ENCODE peak calls at places on chromosomes 3 and 15, in eight cellular contexts. N is MM.1S, X is HCT116, J is SK-N-SH, B is PC-3, M is OCI-LY7, Z is hepatocyte, K is neural progenitor cell. T is an unnamed sample. For H3K9me3, the result is how much of the 10 kb centered on the place peaks cover.

GRCh38 chr3:129676985-129677384 is 70.5 kb upstream of the PLXND1 start:
- DNase-seq in X (no peak), M (no peak), J (no peak), B (no peak), N (no peak), Z (no peak), K (no peak), T (no peak)

GRCh38 chr3:122857019-122857418 is 62.1 kb downstream of the SLC49A4 start:
- DNase-seq in X (no peak), Z (no peak), B (no peak), M (no peak), J (no peak), K (no peak), N (peak), T (peak)

GRCh38 chr3:42451116-42451515 is 40.7 kb upstream of the LYZL4 start:
- DNase-seq in M (no peak), K (no peak), J (no peak), Z (no peak), X (no peak), B (no peak), N (no peak), T (no peak)

GRCh38 chr3:77055841-77056341 is 16.0 kb downstream of the ROBO2 start:
- DNase-seq in Z (peak), K (peak), B (no peak), M (no peak), N (no peak), J (no peak), X (no peak), T (no peak)

GRCh38 chr3:128369106-128369708 is 97.5 kb downstream of the DNAJB8 start:
- DNase-seq in Z (no peak), M (no peak), X (no peak), N (no peak), K (no peak), J (no peak), B (no peak), T (no peak)

GRCh38 chr3:149581248-149581647 is 76.6 kb downstream of the WWTR1 start:
- DNase-seq in N (peak), X (no peak), Z (no peak), B (peak), J (no peak), K (no peak), M (no peak), T (peak)

GRCh38 chr3:79810101-79810500 is 42.3 kb upstream of the ROBO1 start:
- DNase-seq in X (no peak), Z (no peak), M (no peak), B (peak), J (peak), N (no peak), K (no peak), T (no peak)

GRCh38 chr15:40249477-40250303 is 10.8 kb downstream of the PAK6 start:
- DNase-seq in X (no peak), N (no peak), B (peak), Z (no peak), J (peak), K (no peak), M (no peak), T (peak)

GRCh38 chr15:96312641-96313335 is 17.7 kb upstream of the NR2F2 start:
- DNase-seq in B (peak), K (no peak), N (no peak), M (no peak), Z (no peak), J (no peak), X (no peak), T (peak)

GRCh38 chr15:76875911-76876310 is 29.2 kb downstream of the SCAPER start:
- DNase-seq in M (no peak), B (no peak), K (no peak), Z (no peak), J (no peak), X (no peak), N (no peak), T (no peak)

GRCh38 chr15:88586401-88587162 is 34.6 kb upstream of the AEN start:
- DNase-seq in B (peak), K (no peak), N (no peak), M (no peak), J (peak), Z (no peak), X (no peak), T (peak)

GRCh38 chr3:112481342-112481870 is 17.9 kb downstream of the BTLA start:
- DNase-seq in Z (no peak), J (no peak), X (no peak), M (no peak), K (no peak), B (no peak), N (no peak), T (no peak)

GRCh38 chr15:49064281-49064653 is 18.0 kb upstream of the SECISBP2L start:
- DNase-seq in J (peak), B (no peak), N (no peak), Z (no peak), X (no peak), K (no peak), M (no peak), T (no peak)

GRCh38 chr15:65336369-65336766 is 31.9 kb downstream of the RNU5B-1 start:
- DNase-seq in K (peak), J (peak), N (no peak), Z (no peak), B (no peak), M (no peak), X (no peak), T (no peak)

GRCh38 chr15:65338366-65338765 is 33.9 kb downstream of the RNU5B-1 start:
- DNase-seq in Z (no peak), N (no peak), X (no peak), J (peak), K (no peak), M (no peak), B (no peak), T (no peak)

GRCh38 chr15:65338823-65339222 is 34.3 kb downstream of the RNU5B-1 start:
- DNase-seq in J (no peak), N (no peak), B (no peak), Z (no peak), M (no peak), K (no peak), X (no peak), T (no peak)

GRCh38 chr15:65336767-65337435 is 32.4 kb downstream of the RNU5B-1 start:
- DNase-seq in B (no peak), M (no peak), J (peak), Z (no peak), X (no peak), N (no peak), K (no peak), T (no peak)

DNA sequence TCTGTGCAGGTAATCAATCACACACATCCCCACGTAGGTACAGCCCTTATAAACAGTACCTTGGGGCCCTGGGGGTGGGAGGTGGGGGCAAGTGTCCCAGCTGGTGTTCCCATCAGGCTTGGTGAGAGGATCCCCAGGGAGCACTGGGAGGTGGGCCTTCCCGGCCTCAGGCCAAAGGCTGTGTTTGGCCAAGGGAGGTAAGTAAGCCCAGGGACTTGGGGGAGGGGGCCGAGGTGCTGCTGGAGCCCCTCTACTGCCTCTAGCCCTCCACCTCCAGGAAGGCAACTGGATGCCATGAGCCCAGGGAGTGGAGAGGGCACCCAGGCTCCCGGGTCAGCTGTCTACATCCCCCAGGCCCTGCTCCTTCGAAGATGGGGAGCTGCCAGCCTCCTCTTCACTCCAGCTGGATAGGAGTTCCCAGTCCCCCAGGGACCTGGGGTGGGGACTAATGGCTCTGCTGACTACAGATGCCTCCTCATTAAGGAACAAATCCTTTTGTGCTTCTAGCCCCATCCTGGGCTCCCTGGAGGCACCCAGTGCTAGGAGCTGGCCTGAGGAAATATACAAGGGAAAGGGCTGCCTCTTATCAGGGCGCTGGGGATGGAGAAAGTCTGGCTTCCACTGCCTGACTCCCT is 33.1 kb downstream of the RNU5B-1 start:
- DNase-seq in X (no peak), Z (no peak), K (no peak), M (no peak), J (peak), B (no peak), N (no peak), T (no peak)
- H3K9me3 ChIP-seq in X (under half), Z (under half), K (under half), M (under half), J (under half), B (under half), N (under half), T (under half)

GRCh38 chr3:107235193-107235922 is 141.9 kb upstream of the CCDC54 start:
- DNase-seq in B (no peak), K (peak), Z (peak), J (peak), X (no peak), M (no peak), N (no peak), T (peak)
- TF ChIP-seq EZH2phosphoT487 in B (no peak), K (no peak), Z (no peak), J (no peak), X (no peak), M (no peak), N (no peak), T (no peak)

GRCh38 chr3:46245155-46245554 is 2.9 kb downstream of the CCR3 start:
- DNase-seq in K (no peak), B (no peak), X (no peak), J (no peak), Z (no peak), N (no peak), M (no peak), T (no peak)

GRCh38 chr3:46239952-46240351 is 2.3 kb upstream of the CCR3 start:
- DNase-seq in N (no peak), M (no peak), J (no peak), B (no peak), X (no peak), Z (no peak), K (no peak), T (no peak)

GRCh38 chr3:46239301-46239938 is 2.8 kb upstream of the CCR3 start:
- DNase-seq in K (no peak), M (no peak), Z (no peak), N (no peak), J (no peak), B (peak), X (no peak), T (no peak)

GRCh38 chr3:46238386-46238785 is 3.9 kb upstream of the CCR3 start:
- DNase-seq in J (no peak), Z (no peak), M (no peak), X (no peak), N (no peak), K (no peak), B (no peak), T (no peak)

DNA sequence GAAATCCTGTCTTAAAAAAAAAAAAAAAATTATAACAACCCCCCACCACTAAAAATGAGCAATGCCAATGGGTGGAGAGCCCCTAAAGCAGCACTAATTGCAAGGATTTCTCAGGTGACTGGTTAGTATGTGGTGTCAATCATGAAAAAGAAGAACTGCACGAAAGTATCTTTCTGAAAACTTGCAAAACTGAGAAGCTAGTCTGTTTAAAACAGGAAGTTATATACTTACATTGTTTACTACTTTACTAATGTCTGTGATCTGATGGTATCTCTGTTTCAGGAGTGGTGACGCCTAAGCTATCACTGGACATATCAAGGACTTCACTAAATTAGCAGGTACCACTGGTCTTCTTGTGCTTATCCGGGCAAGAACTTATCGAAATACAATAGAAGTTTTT is at the start of gene CCR3:
- DNase-seq in X (no peak), Z (no peak), J (no peak), N (peak), K (no peak), B (no peak), M (no peak), T (no peak)
- H2AFZ ChIP-seq in X (no peak), Z (no peak), J (no peak), N (peak), K (no peak), B (peak), M (no peak), T (no peak)

DNA sequence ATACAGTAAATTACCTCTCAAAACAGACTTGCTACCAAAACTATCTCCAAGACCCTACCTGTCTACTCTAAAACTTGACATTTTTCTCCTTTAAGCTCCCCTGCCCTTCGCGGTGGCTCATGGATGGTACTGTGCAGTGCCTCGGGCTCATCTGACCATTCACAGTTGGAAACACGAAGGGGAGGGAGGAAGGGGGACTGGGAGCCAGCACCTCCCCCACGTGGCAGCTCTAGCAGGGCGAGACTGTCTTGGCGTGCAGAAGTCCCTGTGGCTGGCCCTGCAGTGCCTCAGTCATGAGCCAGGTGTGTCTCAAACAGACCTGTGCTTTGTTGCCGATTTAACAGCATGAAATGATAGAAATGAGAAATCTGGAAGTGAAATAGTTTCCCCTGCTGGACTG is 372.0 kb downstream of the GABRG3 start:
- DNase-seq in M (no peak), J (peak), K (peak), X (no peak), B (no peak), Z (no peak), N (no peak), T (no peak)
- H3K9me3 ChIP-seq in M (under half), J (under half), K (under half), X (under half), B (under half), Z (under half), N (under half), T (under half)

DNA sequence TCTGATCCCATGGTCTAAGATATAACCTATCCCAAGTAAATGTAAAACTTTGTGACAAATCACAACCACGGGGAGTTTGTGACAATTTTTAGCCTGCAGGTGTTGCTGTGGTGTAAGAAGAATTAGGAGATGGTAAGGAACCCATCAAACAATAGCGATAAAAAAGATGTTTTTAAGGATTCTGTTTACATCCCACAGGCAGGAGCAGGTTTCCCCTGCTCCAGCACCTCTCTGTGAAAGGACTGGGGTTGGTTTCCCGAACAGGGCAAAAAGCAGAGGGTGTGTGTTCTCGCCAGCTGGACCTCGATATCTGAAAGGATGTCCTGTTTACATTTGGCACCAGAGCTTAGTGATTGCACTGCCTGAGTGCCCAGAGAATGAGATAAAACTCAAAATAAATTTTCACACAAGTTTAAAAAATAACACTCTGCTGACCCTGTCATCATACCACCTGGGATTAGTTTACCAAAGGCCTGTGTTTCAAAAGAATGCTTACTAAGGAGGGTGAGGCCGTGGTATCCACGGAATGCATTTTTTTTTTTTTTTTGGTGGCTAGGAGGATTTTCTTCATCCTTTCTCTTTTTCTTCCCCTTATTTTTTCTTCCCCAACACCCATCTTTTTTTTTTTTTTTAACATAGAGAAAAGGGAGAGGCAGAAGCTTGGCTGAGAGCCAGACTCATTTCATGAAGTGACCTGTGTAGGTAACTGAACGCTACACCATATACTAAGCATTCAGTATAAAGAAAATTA is 151.8 kb upstream of the DPH6 start:
- DNase-seq in X (no peak), M (no peak), Z (peak), J (no peak), N (no peak), B (peak), K (peak), T (peak)
- TF ChIP-seq EZH2phosphoT487 in X (no peak), M (no peak), Z (no peak), J (no peak), N (no peak), B (no peak), K (no peak), T (no peak)

T was measured in GM23248.